ENCODE peak calls at places on chromosomes 6 and 20, in seven cellular contexts. N, H, Y, F, D, A and Q are unnamed samples. For H3K4me1, the result is how much of the 10 kb centered on the place peaks cover.

GRCh38 chr6:5135783-5136376 is 50.7 kb downstream of the PPP1R3G start:
- DNase-seq in N (peak), H (no peak), Y (no peak), F (no peak), D (peak), A (no peak), Q (no peak)

GRCh38 chr6:150320450-150320849 is 48.4 kb upstream of the IYD start:
- DNase-seq in N (no peak), H (no peak), Y (no peak), F (no peak), D (no peak), A (peak), Q (no peak)

GRCh38 chr6:170279977-170280688 is 10.7 kb downstream of the DLL1 start:
- DNase-seq in N (peak), H (peak), Y (no peak), F (peak), D (no peak), A (peak), Q (no peak)

GRCh38 chr6:44302856-44303255 is 10.3 kb downstream of the AARS2 start:
- DNase-seq in N (no peak), H (no peak), Y (no peak), F (no peak), D (no peak), A (no peak), Q (no peak)

GRCh38 chr6:137487181-137487910 is 6.8 kb downstream of the OLIG3 start:
- DNase-seq in N (no peak), H (no peak), Y (no peak), F (no peak), D (no peak), A (no peak), Q (no peak)

GRCh38 chr6:5044866-5045265 is 40.3 kb upstream of the PPP1R3G start:
- DNase-seq in N (no peak), H (no peak), Y (no peak), F (no peak), D (no peak), A (no peak), Q (no peak)

GRCh38 chr6:54988576-54988975 is 142.0 kb downstream of the FAM83B start:
- DNase-seq in N (no peak), H (no peak), Y (no peak), F (no peak), D (no peak), A (no peak), Q (no peak)

GRCh38 chr6:41331401-41332150 is 3.8 kb upstream of the NCR2 start:
- DNase-seq in N (no peak), H (no peak), Y (no peak), F (no peak), D (no peak), A (no peak), Q (no peak)

GRCh38 chr20:50019466-50020256 is 36.9 kb downstream of the SNAI1 start:
- DNase-seq in N (no peak), H (no peak), Y (no peak), F (no peak), D (no peak), A (no peak), Q (no peak)

GRCh38 chr6:78580923-78581322 is 286.4 kb upstream of the IRAK1BP1 start:
- DNase-seq in N (no peak), H (no peak), Y (no peak), F (no peak), D (no peak), A (no peak), Q (no peak)

GRCh38 chr20:41592516-41593192 is 25.5 kb downstream of the CHD6 start:
- DNase-seq in N (no peak), H (no peak), Y (no peak), F (no peak), D (no peak), A (no peak), Q (no peak)

GRCh38 chr6:135738646-135739045 is 112.9 kb upstream of the PDE7B start:
- DNase-seq in N (no peak), H (no peak), Y (no peak), F (no peak), D (no peak), A (no peak), Q (no peak)

GRCh38 chr6:127297502-127298070 is 30.9 kb downstream of the RNF146 start:
- DNase-seq in N (no peak), H (no peak), Y (no peak), F (no peak), D (peak), A (peak), Q (no peak)

GRCh38 chr20:32456869-32457421 is 98.8 kb downstream of the ASXL1 start:
- DNase-seq in N (peak), H (no peak), Y (no peak), F (peak), D (no peak), A (peak), Q (no peak)

GRCh38 chr20:32454164-32455145 is 96.3 kb downstream of the ASXL1 start:
- DNase-seq in N (no peak), H (no peak), Y (no peak), F (no peak), D (no peak), A (no peak), Q (no peak)

GRCh38 chr20:32455171-32455900 is 97.2 kb downstream of the ASXL1 start:
- DNase-seq in N (no peak), H (no peak), Y (no peak), F (no peak), D (no peak), A (no peak), Q (no peak)

GRCh38 chr20:32457476-32457986 is 99.4 kb downstream of the ASXL1 start:
- DNase-seq in N (peak), H (no peak), Y (no peak), F (peak), D (no peak), A (peak), Q (no peak)

DNA sequence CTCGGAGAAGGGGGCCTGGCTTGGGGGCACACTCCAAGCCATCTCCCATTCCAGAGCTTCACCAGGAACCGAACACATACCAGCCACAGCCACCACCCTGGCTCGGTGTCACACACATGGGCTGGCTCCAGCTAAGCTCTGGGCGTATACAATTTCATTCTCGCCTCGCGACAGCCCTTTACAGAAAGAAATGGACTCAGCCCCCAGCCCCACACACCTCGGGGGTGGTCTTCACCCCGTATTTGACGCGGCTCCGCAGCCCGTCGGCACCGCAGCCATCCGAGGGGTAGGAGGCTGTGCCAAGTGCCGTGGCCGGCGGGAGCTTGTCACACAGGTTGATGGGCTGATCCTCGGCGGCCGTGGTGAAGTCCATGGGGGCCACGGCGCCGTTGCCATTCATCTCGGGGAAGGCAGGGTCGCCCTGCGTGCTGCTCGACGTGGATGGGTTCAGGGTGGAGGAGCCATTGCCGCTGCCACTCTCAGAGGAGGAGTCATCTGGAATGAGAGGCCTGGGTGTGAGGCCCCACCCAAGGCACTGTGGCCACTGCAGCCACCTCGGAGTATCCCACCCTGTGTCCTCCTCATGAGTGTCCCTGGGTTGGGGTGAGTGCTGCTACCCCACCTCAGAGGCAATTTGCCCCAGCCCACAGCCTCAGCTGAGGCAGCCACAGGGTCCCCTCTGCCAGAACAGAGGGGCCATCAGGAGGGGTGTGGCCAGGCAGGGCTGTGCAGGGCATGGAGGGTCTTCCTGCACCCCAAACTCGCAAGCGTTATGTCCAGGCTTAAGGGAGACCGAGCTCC is 98.0 kb downstream of the ASXL1 start:
- DNase-seq in N (no peak), H (no peak), Y (no peak), F (no peak), D (no peak), A (no peak), Q (no peak)
- H3K4me1 ChIP-seq in N (under half), H (under half), Y (under half), F (under half), D (under half), A (under half), Q (under half)

GRCh38 chr6:1601616-1602355 is 7.9 kb upstream of the FOXC1 start:
- DNase-seq in N (no peak), H (no peak), Y (no peak), F (no peak), D (no peak), A (no peak), Q (no peak)
- H3K4me3 ChIP-seq in N (no peak), H (no peak), Y (no peak), F (no peak), D (no peak), A (no peak), Q (peak)

DNA sequence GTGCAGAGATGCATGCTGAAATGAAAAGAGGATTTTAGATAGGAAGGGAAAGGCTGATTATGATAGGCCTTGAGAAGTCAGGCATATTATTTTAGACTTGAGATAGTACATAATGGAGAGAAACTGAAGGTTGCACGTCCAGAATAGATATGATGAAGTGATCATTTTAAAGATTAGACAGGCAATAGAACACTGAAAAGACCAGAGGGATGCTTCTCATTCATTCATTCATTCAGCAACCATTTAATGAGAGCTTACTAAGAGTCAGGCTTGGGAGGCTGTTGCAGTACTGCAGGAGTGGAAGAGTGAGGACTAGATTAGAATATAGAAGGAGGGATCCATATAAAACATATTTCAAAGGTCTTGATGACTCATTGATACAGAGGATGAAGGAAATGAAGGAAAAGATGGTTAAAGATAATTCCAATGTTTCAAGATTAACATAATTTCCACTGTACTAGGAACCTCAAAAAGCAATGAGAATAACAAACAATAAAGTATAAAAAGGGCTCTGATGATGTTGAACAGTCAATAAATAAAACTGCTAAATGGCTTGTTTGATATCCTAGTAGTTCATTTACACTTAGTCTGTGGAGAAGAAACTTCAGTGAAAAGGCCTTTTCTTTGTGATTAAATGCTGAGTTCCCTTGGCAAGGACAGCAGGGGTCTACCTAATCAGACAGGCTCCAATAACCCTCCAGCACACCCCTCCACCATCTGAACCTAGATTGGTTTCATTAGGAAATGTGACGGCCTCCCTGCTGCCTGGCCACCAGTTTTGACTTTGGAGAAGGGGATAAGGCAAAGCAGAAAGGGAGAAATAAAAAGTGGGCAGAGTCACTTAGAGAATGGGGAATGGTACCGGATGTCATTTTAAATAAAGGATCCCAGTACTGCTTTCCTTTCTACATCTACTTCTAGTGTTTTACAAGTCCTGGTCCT is 5.3 kb upstream of the FBXO9 start:
- DNase-seq in N (no peak), H (no peak), Y (no peak), F (no peak), D (no peak), A (no peak), Q (no peak)
- H3K4me1 ChIP-seq in N (under half), H (under half), Y (under half), F (under half), D (half or more), A (under half), Q (under half)

GRCh38 chr6:42923656-42924055 is 5.6 kb upstream of the CNPY3 start:
- DNase-seq in N (no peak), H (no peak), Y (no peak), F (no peak), D (no peak), A (no peak), Q (no peak)
- H3K4me3 ChIP-seq in N (no peak), H (no peak), Y (no peak), F (no peak), D (no peak), A (no peak), Q (no peak)

DNA sequence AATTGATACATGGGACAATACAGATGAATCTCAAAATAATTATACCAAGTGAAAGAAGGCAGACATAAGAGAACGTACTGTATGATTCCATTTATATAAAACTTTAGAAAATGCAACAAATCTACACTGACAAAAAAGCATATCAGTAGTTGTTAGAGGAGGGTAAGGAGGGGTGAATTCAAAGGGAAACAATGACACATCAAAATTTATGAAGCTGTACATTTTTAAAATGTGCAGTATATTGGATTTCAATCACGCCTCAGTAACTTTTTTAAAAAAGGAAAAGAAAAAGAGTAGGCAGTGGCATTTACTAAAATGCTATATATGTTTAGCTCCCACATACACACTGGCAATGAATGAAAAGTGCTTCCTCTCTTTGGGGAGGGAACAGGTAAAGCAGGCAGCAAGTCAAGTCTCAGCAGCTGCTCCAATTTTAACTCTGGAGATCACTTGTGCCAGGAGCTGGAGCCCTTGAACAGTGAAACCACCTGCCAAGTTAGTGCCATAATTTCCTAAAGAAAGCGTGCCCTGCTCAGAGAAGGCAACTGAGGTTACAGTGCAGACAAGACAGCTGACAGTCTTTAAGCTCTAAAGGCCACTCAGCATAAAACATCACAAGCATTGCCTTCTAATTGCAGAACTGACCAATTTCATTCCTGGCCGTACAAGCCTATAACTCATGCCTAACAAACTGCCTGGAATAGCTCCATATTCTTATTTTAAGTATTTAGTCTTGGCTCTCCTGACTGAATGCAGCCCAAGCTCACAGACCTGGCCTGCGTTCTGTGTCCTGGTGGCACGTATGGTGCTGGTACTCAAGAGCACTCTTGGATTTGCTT is 10.9 kb downstream of the FKBP1A start:
- DNase-seq in N (no peak), H (no peak), Y (no peak), F (peak), D (no peak), A (no peak), Q (no peak)
- H3K4me1 ChIP-seq in N (under half), H (half or more), Y (under half), F (half or more), D (half or more), A (under half), Q (under half)

GRCh38 chr20:44143896-44144295 is 43.1 kb downstream of the JPH2 start:
- DNase-seq in N (no peak), H (no peak), Y (no peak), F (no peak), D (no peak), A (no peak), Q (no peak)
- H3K4me3 ChIP-seq in N (no peak), H (no peak), Y (no peak), F (no peak), D (no peak), A (no peak), Q (no peak)

GRCh38 chr6:14674458-14674857 is 556.9 kb downstream of the CD83 start:
- DNase-seq in N (no peak), H (no peak), Y (no peak), F (no peak), D (no peak), A (no peak), Q (no peak)

GRCh38 chr6:14670806-14671205 is 553.2 kb downstream of the CD83 start:
- DNase-seq in N (no peak), H (no peak), Y (no peak), F (no peak), D (no peak), A (no peak), Q (no peak)

GRCh38 chr6:14673201-14673600 is 555.6 kb downstream of the CD83 start:
- DNase-seq in N (no peak), H (no peak), Y (no peak), F (no peak), D (no peak), A (no peak), Q (no peak)

GRCh38 chr6:14671937-14672336 is 554.4 kb downstream of the CD83 start:
- DNase-seq in N (no peak), H (no peak), Y (no peak), F (no peak), D (no peak), A (no peak), Q (no peak)

GRCh38 chr6:14671261-14671681 is 553.7 kb downstream of the CD83 start:
- DNase-seq in N (peak), H (no peak), Y (no peak), F (peak), D (no peak), A (no peak), Q (no peak)
- H3K4me1 ChIP-seq in N (under half), H (under half), Y (under half), F (under half), D (under half), A (under half), Q (under half)

GRCh38 chr6:10531942-10532341 is 10.8 kb downstream of the GCNT2 start:
- DNase-seq in N (no peak), H (no peak), Y (no peak), F (no peak), D (no peak), A (no peak), Q (no peak)

GRCh38 chr6:10531513-10531912 is 10.4 kb downstream of the GCNT2 start:
- DNase-seq in N (no peak), H (no peak), Y (no peak), F (no peak), D (no peak), A (no peak), Q (no peak)

GRCh38 chr6:10529231-10529801 is 8.2 kb downstream of the GCNT2 start:
- DNase-seq in N (no peak), H (no peak), Y (no peak), F (no peak), D (peak), A (no peak), Q (no peak)

GRCh38 chr6:10526156-10526555 is 5.0 kb downstream of the GCNT2 start:
- DNase-seq in N (no peak), H (no peak), Y (no peak), F (no peak), D (no peak), A (no peak), Q (no peak)

DNA sequence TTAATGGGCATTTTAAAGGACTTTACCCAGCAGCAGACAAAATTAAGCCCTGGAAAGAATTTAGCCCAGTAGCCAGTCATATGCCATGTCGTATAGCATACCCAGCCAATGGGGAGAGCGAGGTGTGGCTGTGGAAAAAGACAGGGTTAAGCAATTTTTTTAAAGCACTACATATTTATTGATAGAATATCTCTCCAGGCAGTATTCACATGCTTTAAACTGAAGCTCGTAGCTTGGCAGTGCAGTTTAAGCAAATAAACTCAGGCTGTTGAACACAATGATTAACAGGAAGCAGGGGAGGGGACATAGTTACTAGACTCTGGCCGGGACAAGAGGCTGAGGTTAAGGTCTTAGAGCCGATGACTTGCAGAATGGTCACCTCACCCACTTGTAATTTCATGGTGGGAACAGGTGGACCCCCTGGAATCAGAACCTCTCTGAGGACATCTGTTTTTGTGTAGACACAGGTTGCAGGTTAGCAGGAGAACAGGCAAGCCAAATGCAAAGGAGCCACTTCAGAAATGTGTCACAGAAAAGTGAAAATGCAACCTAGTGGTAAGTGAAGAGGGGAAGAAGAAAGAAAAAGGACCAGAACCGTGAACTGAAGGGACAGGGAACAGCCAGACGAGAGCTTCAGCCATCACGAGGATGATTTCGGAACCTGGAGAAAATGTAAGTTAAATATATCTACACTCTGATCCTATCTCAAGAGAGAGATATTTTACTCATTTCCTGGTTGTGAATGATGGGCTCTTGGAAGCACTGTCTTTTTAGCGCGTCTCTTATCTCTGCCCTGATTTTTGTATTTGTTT is 7.2 kb downstream of the GCNT2 start:
- DNase-seq in N (no peak), H (peak), Y (no peak), F (no peak), D (peak), A (peak), Q (peak)
- H3K4me3 ChIP-seq in N (peak), H (peak), Y (peak), F (peak), D (peak), A (peak), Q (peak)

GRCh38 chr6:117272886-117273285 is 7.5 kb downstream of the VGLL2 start:
- DNase-seq in N (no peak), H (no peak), Y (no peak), F (no peak), D (no peak), A (no peak), Q (no peak)
- H3K4me1 ChIP-seq in N (under half), H (under half), Y (under half), F (under half), D (under half), A (under half), Q (under half)